ENCODE peak calls at places on chromosomes 12 and 14, in five cellular contexts. W is transverse colon, M is prostate gland, E is fibroblast of lung, Z is ovary. L is an unnamed sample. For H3K27me3, the result is how much of the 10 kb centered on the place peaks cover.

GRCh38 chr14:71668942-71669341 is 263.3 kb upstream of the RGS6 start:
- DNase-seq in M (no peak), W (no peak), Z (no peak), E (no peak), L (no peak)

GRCh38 chr12:4270670-4271432 is 2.7 kb upstream of the CCND2 start:
- DNase-seq in M (no peak), E (peak), Z (no peak), W (peak), L (no peak)

GRCh38 chr14:59022144-59022543 is 166.3 kb upstream of the DAAM1 start:
- DNase-seq in E (no peak), M (no peak), W (no peak), Z (no peak), L (no peak)

GRCh38 chr14:101908795-101909194 is 55.6 kb upstream of the DYNC1H1 start:
- DNase-seq in W (no peak), M (no peak), E (no peak), Z (no peak), L (no peak)

GRCh38 chr12:81078469-81079196 is 754 bp downstream of the ACSS3 start:
- DNase-seq in W (no peak), E (peak), M (peak), Z (peak), L (peak)

GRCh38 chr12:5478081-5478706 is 46.3 kb downstream of the NTF3 start:
- DNase-seq in W (no peak), E (no peak), Z (no peak), M (no peak), L (no peak)

GRCh38 chr14:51711505-51711904 is 59.8 kb downstream of the FRMD6 start:
- DNase-seq in W (no peak), Z (no peak), M (no peak), E (no peak), L (no peak)

GRCh38 chr14:61662437-61663311 is 32.6 kb upstream of the HIF1A start:
- DNase-seq in W (peak), M (no peak), E (peak), Z (no peak), L (peak)

GRCh38 chr14:89805501-89805900 is 149.0 kb downstream of the EFCAB11 start:
- DNase-seq in E (no peak), W (no peak), M (no peak), Z (no peak), L (peak)

GRCh38 chr14:101109981-101110728 is 206.6 kb upstream of the RTL1 start:
- DNase-seq in Z (no peak), M (no peak), E (no peak), W (no peak), L (no peak)

GRCh38 chr12:11540156-11540555 is 109.3 kb upstream of the ETV6 start:
- DNase-seq in M (no peak), Z (no peak), E (no peak), W (no peak), L (no peak)

GRCh38 chr14:55450124-55450523 is 9.7 kb upstream of the TBPL2 start:
- DNase-seq in M (no peak), W (no peak), Z (no peak), E (no peak), L (no peak)

DNA sequence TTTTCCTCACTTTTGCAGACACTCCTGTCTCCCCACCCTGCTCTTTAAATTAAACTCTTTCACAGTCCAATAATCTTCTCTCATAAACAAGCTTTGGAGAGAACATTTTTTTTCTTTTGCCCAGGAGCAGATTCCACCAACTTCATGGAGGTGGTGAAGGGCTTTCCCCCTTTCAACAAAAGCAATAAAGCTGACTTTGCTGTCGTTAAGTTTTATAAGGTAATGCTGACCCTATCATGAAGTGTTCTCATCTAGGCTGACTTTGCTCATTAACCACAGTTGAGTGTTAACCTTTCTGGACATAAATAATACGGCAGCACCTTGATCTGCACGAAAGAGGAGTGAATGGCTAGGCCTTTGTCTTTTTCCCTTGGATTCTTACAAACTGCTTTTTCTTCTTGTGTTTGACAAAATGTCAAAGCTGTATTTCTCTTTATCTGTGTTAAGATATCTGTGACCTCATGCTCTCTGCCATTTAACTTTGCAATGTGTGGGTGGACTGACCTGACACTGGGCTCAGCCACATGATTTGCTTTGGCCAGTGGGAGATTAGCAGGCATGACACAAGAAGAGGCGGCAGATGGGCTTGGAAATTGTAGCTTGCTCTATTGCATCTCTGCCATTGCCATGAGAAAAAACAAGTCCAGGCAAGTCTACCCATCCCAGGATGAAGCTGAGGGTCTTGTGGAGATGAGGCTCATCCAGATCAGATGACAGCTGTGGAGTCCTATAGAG is 471.0 kb upstream of the CCDC196 start:
- DNase-seq in E (no peak), M (no peak), Z (no peak), W (no peak), L (no peak)
- H3K4me3 ChIP-seq in E (no peak), M (no peak), Z (no peak), W (no peak), L (no peak)

GRCh38 chr12:122947352-122947792 is 18.9 kb downstream of the ABCB9 start:
- DNase-seq in W (peak), E (no peak), Z (no peak), M (no peak), L (no peak)

GRCh38 chr12:122946690-122947271 is 19.5 kb downstream of the ABCB9 start:
- DNase-seq in E (peak), M (peak), Z (no peak), W (peak), L (peak)

GRCh38 chr12:122944588-122944987 is 21.7 kb downstream of the ABCB9 start:
- DNase-seq in E (peak), M (peak), W (peak), Z (no peak), L (no peak)

GRCh38 chr12:122943196-122943595 is 23.1 kb downstream of the ABCB9 start:
- DNase-seq in M (no peak), W (no peak), E (no peak), Z (no peak), L (no peak)

GRCh38 chr12:122945047-122945592 is 21.1 kb downstream of the ABCB9 start:
- DNase-seq in W (no peak), Z (no peak), E (no peak), M (no peak), L (no peak)
- TF ChIP-seq CTCF in W (no peak), Z (no peak), E (no peak), M (no peak), L (no peak)

GRCh38 chr12:54010972-54011664 is 2.3 kb downstream of the HOXC8 start:
- DNase-seq in Z (no peak), E (no peak), M (no peak), W (no peak), L (no peak)

GRCh38 chr12:54011665-54012532 is 3.1 kb downstream of the HOXC8 start:
- DNase-seq in E (no peak), Z (no peak), W (no peak), M (no peak), L (no peak)

GRCh38 chr12:54009171-54010052 is 627 bp downstream of the HOXC8 start:
- DNase-seq in W (no peak), M (no peak), Z (peak), E (no peak), L (no peak)

GRCh38 chr12:54008260-54008552 is 579 bp upstream of the HOXC8 start:
- DNase-seq in Z (peak), E (no peak), W (no peak), M (no peak), L (no peak)

GRCh38 chr12:54010053-54010971 is 1.5 kb downstream of the HOXC8 start:
- DNase-seq in E (no peak), M (no peak), Z (peak), W (no peak), L (no peak)
- H3K27me3 ChIP-seq in E (half or more), M (half or more), Z (under half), W (half or more), L (half or more)

DNA sequence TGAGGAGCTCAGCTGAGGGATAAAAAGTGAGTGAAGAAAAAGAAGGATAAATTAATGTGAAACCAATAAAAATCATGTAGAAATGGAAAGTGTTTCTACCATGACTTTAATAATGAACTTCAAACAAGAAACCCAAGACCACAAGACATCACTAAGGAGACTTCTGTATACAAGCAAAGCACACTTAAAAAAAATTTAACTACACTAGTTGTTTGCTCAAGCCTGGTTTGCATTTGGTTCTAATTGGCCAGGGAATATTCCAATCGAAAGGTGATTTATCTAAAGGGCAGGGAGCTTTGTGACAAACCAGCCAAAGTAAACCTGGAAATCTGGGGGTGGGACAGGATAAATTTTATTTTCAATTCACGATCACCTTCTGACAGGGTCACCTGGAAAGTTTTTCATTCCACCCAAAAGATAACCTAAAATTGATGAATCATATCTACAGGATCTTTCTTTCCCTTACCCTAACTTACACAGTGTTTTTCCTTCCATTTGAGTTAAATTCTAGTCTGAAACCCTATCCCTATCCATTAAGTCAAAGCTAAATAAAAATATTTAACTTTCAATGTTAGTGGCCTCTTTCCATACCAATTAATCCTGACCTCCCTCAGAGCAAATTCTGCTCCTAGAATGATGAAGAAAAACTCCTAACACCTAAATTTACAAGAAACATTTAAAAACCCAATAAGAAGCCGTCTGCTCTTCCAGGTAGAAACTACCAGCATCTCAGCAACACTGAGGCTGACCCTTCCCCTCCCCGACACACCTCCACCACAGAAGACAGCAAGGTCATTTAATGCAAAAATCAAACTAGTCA is 2.5 kb downstream of the EGLN3 start:
- DNase-seq in M (no peak), Z (no peak), W (no peak), E (no peak), L (no peak)
- H3K4me3 ChIP-seq in M (no peak), Z (no peak), W (peak), E (no peak), L (no peak)

DNA sequence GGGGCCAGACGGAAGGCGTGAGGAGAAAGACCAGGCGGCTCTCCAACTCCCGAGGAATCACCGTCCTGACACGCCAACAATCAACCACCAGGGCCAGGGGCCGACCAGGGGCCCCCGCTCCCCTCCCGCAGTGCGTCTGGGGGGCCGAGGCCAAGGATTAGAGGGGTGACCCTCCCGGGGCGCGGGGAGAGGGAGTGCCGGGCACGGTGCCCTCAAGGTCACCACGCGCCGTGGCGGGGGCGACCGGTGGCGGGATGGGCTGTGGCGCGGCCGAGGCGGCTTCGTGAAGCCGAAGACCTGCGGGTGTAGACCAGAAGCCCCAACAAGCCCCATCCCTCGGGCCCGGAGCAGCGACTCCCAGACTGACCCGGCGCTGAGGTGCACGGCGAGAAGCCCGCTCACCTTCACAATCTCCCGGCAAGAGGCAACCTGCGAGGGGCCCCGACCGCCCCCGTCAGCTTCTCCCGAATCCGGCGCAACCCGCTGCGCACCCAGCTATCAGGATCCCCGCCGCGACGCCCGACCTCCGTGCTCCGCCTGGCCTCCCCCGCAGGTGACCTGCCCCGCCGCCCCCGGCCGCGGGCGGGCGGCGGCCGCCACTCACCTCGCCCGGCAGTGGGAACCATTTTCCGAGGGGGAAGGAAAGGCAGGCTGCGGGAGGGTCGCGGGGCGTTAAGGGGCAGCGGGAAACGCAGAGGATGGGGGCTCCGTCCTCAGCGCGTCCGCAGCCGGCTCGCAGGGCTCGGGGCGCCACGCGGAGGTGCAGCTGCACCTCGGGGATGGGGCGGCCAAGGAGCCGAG is 446 bp downstream of the ATP2B1 start:
- DNase-seq in M (peak), Z (peak), W (peak), E (no peak), L (peak)
- TF ChIP-seq CTCF in M (peak), Z (no peak), W (peak), E (no peak), L (no peak)

L was measured in brain microvascular endothelial cell.